ENCODE peak calls at places on chromosomes 7 and 10, in four cellular contexts. G, Y, D and Z are unnamed samples.

GRCh38 chr7:49486974-49487919 is 286.2 kb upstream of the VWC2 start:
- DNase-seq in G (no peak), D (no peak), Y (no peak), Z (no peak)

GRCh38 chr7:135858379-135858778 is 109.8 kb upstream of the FAM180A start:
- DNase-seq in D (no peak), G (no peak), Y (no peak), Z (no peak)

GRCh38 chr10:29646960-29647431 is 12.2 kb upstream of the SVIL start:
- DNase-seq in G (no peak), Y (no peak), D (no peak), Z (no peak)

GRCh38 chr10:43970018-43970698 is 321.5 kb upstream of the ZNF32 start:
- DNase-seq in G (no peak), Y (no peak), D (no peak), Z (no peak)

GRCh38 chr10:12252882-12253546 is 57.0 kb downstream of the CDC123 start:
- DNase-seq in D (no peak), Y (no peak), G (no peak), Z (peak)

GRCh38 chr7:31940167-31940566 is 130.0 kb downstream of the PDE1C start:
- DNase-seq in D (no peak), G (no peak), Y (no peak), Z (no peak)

GRCh38 chr7:37942934-37943610 is 22.6 kb downstream of the EPDR1 start:
- DNase-seq in Y (no peak), D (peak), G (no peak), Z (no peak)

GRCh38 chr7:13179775-13180448 is 492.5 kb downstream of the ARL4A start:
- DNase-seq in Y (no peak), D (no peak), G (no peak), Z (no peak)

GRCh38 chr10:128546651-128547165 is 420.5 kb upstream of the MKI67 start:
- DNase-seq in D (no peak), G (no peak), Y (no peak), Z (no peak)